ENCODE peak calls at places on chromosomes 13 and 19, in ten cellular contexts. D, C, O, I, V, F, J, X, G and M are unnamed samples.
A peak's percentile ranks its signal among the peaks of the same experiment; 100 is the strongest.

GRCh38 chr19:13979224-13979623 is 26.9 kb downstream of the RFX1 start:
- DNase-seq in D (no peak), C (no peak), O (peak; percentile 70), I (no peak), V (no peak), F (no peak), J (peak; percentile 78), X (no peak), G (no peak), M (peak; percentile 66)

GRCh38 chr19:47479701-47480503 is 4.1 kb downstream of the KPTN start:
- DNase-seq in D (no peak), C (no peak), O (peak; percentile 91), I (no peak), V (no peak), F (no peak), J (peak; percentile 83), X (no peak), G (no peak), M (peak; percentile 75)

GRCh38 chr19:17394891-17395415 is 957 bp upstream of the CCDC194 start:
- DNase-seq in D (no peak), C (peak; percentile 53), O (peak; percentile 89), I (peak; percentile 37), V (no peak), F (peak; percentile 73), J (peak; percentile 91), X (peak; percentile 66), G (peak; percentile 29), M (peak; percentile 85)

GRCh38 chr19:5547881-5548280 is 19.9 kb downstream of the TINCR start:
- DNase-seq in D (peak; percentile 52), C (peak; percentile 51), O (peak; percentile 83), I (no peak), V (no peak), F (no peak), J (no peak), X (peak; percentile 42), G (peak; percentile 56), M (no peak)

GRCh38 chr19:13366529-13367143 is 139.6 kb downstream of the CACNA1A start:
- DNase-seq in D (peak; percentile 52), C (peak; percentile 31), O (peak; percentile 68), I (no peak), V (no peak), F (no peak), J (no peak), X (peak; percentile 17), G (peak; percentile 18), M (no peak)

GRCh38 chr13:76250211-76250610 is 614.1 kb downstream of the LMO7 start:
- DNase-seq in D (no peak), C (no peak), O (no peak), I (no peak), V (no peak), F (no peak), J (no peak), X (no peak), G (no peak), M (no peak)

GRCh38 chr19:5074418-5074817 is 105.5 kb downstream of the KDM4B start:
- DNase-seq in D (no peak), C (no peak), O (no peak), I (no peak), V (no peak), F (no peak), J (no peak), X (no peak), G (no peak), M (peak; percentile 35)

GRCh38 chr13:50989476-50989875 is 79.9 kb downstream of the RNASEH2B start:
- DNase-seq in D (no peak), C (no peak), O (peak; percentile 70), I (no peak), V (peak; percentile 51), F (peak; percentile 60), J (no peak), X (no peak), G (no peak), M (no peak)

GRCh38 chr19:46546194-46546896 is 50.7 kb upstream of the PNMA8B start:
- DNase-seq in D (peak; percentile 16), C (peak; percentile 14), O (peak; percentile 86), I (peak; percentile 73), V (no peak), F (peak; percentile 13), J (no peak), X (peak; percentile 29), G (peak; percentile 74), M (peak; percentile 59)

GRCh38 chr13:52726258-52726657 is 13.4 kb downstream of the CNMD start:
- DNase-seq in D (no peak), C (no peak), O (no peak), I (no peak), V (no peak), F (no peak), J (no peak), X (no peak), G (no peak), M (no peak)

DNA sequence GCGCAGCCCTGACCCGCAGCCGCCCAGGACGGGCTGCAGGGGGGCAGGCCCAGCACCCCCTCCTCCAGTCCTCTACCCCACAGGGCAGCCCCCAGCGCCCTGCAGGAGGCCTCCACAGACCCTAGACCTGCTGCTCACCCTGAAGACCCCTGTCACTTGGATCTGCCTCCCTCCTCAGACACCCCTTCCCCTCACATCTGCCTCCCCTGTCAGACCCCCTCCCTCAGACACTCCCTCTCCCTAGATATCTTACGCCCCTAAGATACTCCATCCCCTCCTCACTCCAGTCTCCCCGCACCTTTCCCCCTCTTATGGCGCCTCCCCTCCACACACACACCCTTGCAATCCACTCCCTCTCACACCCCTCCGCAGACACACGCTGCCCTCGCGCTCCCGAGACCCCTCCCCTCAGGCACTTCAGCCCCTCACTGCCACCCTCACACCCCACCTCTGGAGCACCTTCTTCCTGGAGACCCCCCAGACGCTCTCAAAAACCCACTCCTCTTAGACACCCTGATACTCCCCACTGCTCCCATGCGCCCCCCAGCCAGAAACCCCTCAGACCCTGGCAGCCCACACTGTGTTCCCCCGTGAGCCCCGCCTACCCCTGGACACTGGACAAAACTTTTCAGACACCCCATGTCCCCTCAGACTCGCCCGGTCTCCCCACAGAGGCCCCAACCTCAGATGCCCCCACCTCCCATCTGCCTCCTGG is 14.6 kb downstream of the ERFL start:
- DNase-seq in D (no peak), C (no peak), O (no peak), I (no peak), V (no peak), F (no peak), J (peak; percentile 63), X (no peak), G (no peak), M (peak; percentile 32)
- H3K4me3 ChIP-seq in D (no peak overlapping the region), C (no peak overlapping the region), O (no peak overlapping the region), I (no peak overlapping the region), V (no peak overlapping the region), F (no peak overlapping the region), J (no peak overlapping the region), X (no peak overlapping the region), G (no peak overlapping the region), M (no peak overlapping the region)

GRCh38 chr19:34501339-34502320 is 20.1 kb downstream of the WTIP start:
- DNase-seq in D (peak; percentile 88), C (peak; percentile 86), O (peak; percentile 99), I (peak; percentile 95), V (peak; percentile 93), F (peak; percentile 93), J (peak; percentile 99), X (peak; percentile 70), G (peak; percentile 83), M (peak; percentile 97)
- H3K4me3 ChIP-seq in D (no peak overlapping the region), C (no peak overlapping the region), O (no peak overlapping the region), I (no peak overlapping the region), V (no peak overlapping the region), F (no peak overlapping the region), J (no peak overlapping the region), X (no peak overlapping the region), G (no peak overlapping the region), M (no peak overlapping the region)

GRCh38 chr19:30222428-30222873 is 149.7 kb upstream of the ZNF536 start:
- DNase-seq in D (no peak), C (no peak), O (peak; percentile 85), I (peak; percentile 25), V (no peak), F (no peak), J (peak; percentile 81), X (no peak), G (no peak), M (no peak)
- H3K4me3 ChIP-seq in D (no peak overlapping the region), C (no peak overlapping the region), O (no peak overlapping the region), I (no peak overlapping the region), V (no peak overlapping the region), F (peak overlapping the region; percentile 17), J (no peak overlapping the region), X (no peak overlapping the region), G (no peak overlapping the region), M (no peak overlapping the region)

GRCh38 chr19:35511337-35511736 is 2.1 kb downstream of the DMKN start:
- DNase-seq in D (no peak), C (no peak), O (no peak), I (no peak), V (no peak), F (no peak), J (no peak), X (no peak), G (no peak), M (no peak)

GRCh38 chr19:35513231-35513974 is at the start of gene DMKN:
- DNase-seq in D (peak; percentile 59), C (peak; percentile 58), O (peak; percentile 86), I (no peak), V (no peak), F (no peak), J (no peak), X (no peak), G (peak; percentile 84), M (no peak)

GRCh38 chr19:35516310-35516709 is 2.9 kb upstream of the DMKN start:
- DNase-seq in D (no peak), C (no peak), O (no peak), I (no peak), V (no peak), F (no peak), J (no peak), X (no peak), G (no peak), M (no peak)

GRCh38 chr19:35512831-35513230 is 618 bp downstream of the DMKN start:
- DNase-seq in D (no peak), C (no peak), O (no peak), I (no peak), V (no peak), F (no peak), J (no peak), X (no peak), G (no peak), M (no peak)

GRCh38 chr19:35513975-35514809 is 743 bp upstream of the DMKN start:
- DNase-seq in D (peak; percentile 49), C (no peak), O (peak; percentile 85), I (no peak), V (no peak), F (no peak), J (no peak), X (no peak), G (peak; percentile 19), M (no peak)
- H3K4me3 ChIP-seq in D (no peak overlapping the region), C (no peak overlapping the region), O (no peak overlapping the region), I (no peak overlapping the region), V (no peak overlapping the region), F (no peak overlapping the region), J (no peak overlapping the region), X (no peak overlapping the region), G (no peak overlapping the region), M (no peak overlapping the region)

GRCh38 chr19:48993175-48994034 is at the start of the genes GYS1 and RUVBL2:
- DNase-seq in D (peak; percentile 100), C (peak; percentile 99), O (peak; percentile 100), I (peak; percentile 99), V (peak; percentile 100), F (peak; percentile 98), J (peak; percentile 99), X (peak; percentile 100), G (peak; percentile 98), M (peak; percentile 100)
- H3K4me3 ChIP-seq in D (peak within 1 kb of the TSS; percentile 96), C (peak within 1 kb of the TSS; percentile 78), O (peak within 1 kb of the TSS; percentile 100), I (peak within 1 kb of the TSS; percentile 60), V (peak within 1 kb of the TSS; percentile 85), F (peak within 1 kb of the TSS; percentile 68), J (peak within 1 kb of the TSS; percentile 56), X (peak within 1 kb of the TSS; percentile 97), G (peak within 1 kb of the TSS; percentile 82), M (peak within 1 kb of the TSS; percentile 64)

GRCh38 chr13:27354379-27354778 is 70.0 kb upstream of the GTF3A start:
- DNase-seq in D (peak; percentile 84), C (peak; percentile 77), O (no peak), I (no peak), V (no peak), F (no peak), J (no peak), X (no peak), G (no peak), M (no peak)
- H3K4me3 ChIP-seq in D (no peak overlapping the region), C (no peak overlapping the region), O (no peak overlapping the region), I (no peak overlapping the region), V (no peak overlapping the region), F (no peak overlapping the region), J (no peak overlapping the region), X (no peak overlapping the region), G (no peak overlapping the region), M (no peak overlapping the region)